ENCODE peak calls at places on chromosome 4, in six cellular contexts. S, B, R, O, L and E are unnamed samples.

GRCh38 chr4:121693450-121693849 is 3.3 kb downstream of the ANXA5 start:
- DNase-seq in S (no peak), B (no peak), R (peak; percentile 42), O (no peak), L (no peak), E (no peak)

GRCh38 chr4:124810814-124811213 is 98.3 kb upstream of the ANKRD50 start:
- DNase-seq in S (no peak), B (no peak), R (no peak), O (no peak), L (no peak), E (no peak)

GRCh38 chr4:40822781-40823180 is 73.0 kb downstream of the NSUN7 start:
- DNase-seq in S (no peak), B (no peak), R (no peak), O (no peak), L (no peak), E (no peak)

GRCh38 chr4:82528074-82528473 is 33.7 kb downstream of the TMEM150C start:
- DNase-seq in S (no peak), B (no peak), R (no peak), O (no peak), L (no peak), E (peak; percentile 49)

GRCh38 chr4:122639181-122639580 is 18.3 kb upstream of the IL21 start:
- DNase-seq in S (no peak), B (peak; percentile 62), R (no peak), O (peak; percentile 56), L (no peak), E (no peak)

GRCh38 chr4:46894841-46895240 is 14.2 kb downstream of the COX7B2 start:
- DNase-seq in S (no peak), B (no peak), R (no peak), O (no peak), L (no peak), E (no peak)

GRCh38 chr4:38470708-38471262 is 193.2 kb upstream of the KLF3 start:
- DNase-seq in S (no peak), B (peak; percentile 22), R (peak; percentile 27), O (no peak), L (no peak), E (no peak)

GRCh38 chr4:112819729-112820128 is 182.8 kb downstream of the LARP7 start:
- DNase-seq in S (no peak), B (no peak), R (no peak), O (no peak), L (no peak), E (no peak)

GRCh38 chr4:83639849-83640493 is 104.1 kb downstream of the GPAT3 start:
- DNase-seq in S (no peak), B (peak; percentile 84), R (peak; percentile 44), O (peak; percentile 64), L (no peak), E (no peak)

GRCh38 chr4:188297873-188298272 is 158.6 kb downstream of the TRIML1 start:
- DNase-seq in S (no peak), B (no peak), R (no peak), O (peak; percentile 43), L (no peak), E (no peak)

GRCh38 chr4:121950212-121950679 is 1.6 kb downstream of the TRPC3 start:
- DNase-seq in S (peak; percentile 92), B (no peak), R (peak; percentile 36), O (peak; percentile 16), L (no peak), E (peak; percentile 98)

GRCh38 chr4:48041535-48042137 is 25.1 kb downstream of the NIPAL1 start:
- DNase-seq in S (no peak), B (no peak), R (no peak), O (no peak), L (no peak), E (no peak)

GRCh38 chr4:24080871-24081270 is 191.0 kb upstream of the PPARGC1A start:
- DNase-seq in S (no peak), B (no peak), R (no peak), O (no peak), L (no peak), E (no peak)
- H3K4me3 ChIP-seq in S (no peak overlapping the region), B (no peak overlapping the region), R (no peak overlapping the region), O (no peak overlapping the region), L (no peak overlapping the region), E (no peak overlapping the region)

GRCh38 chr4:94913316-94913715 is 155.6 kb downstream of the BMPR1B start:
- DNase-seq in S (no peak), B (no peak), R (no peak), O (no peak), L (no peak), E (no peak)
- H3K4me1 ChIP-seq in S (no peaks in the 10 kb centered on the region), B (no peaks in the 10 kb centered on the region), R (no peaks in the 10 kb centered on the region), O (peaks cover 9% of the 10 kb centered on the region), L (no peaks in the 10 kb centered on the region), E (no peaks in the 10 kb centered on the region)

GRCh38 chr4:76376534-76376933 is 44.4 kb downstream of the CCDC158 start:
- DNase-seq in S (no peak), B (no peak), R (no peak), O (no peak), L (no peak), E (no peak)

GRCh38 chr4:76377922-76378321 is 43.0 kb downstream of the CCDC158 start:
- DNase-seq in S (no peak), B (peak; percentile 36), R (peak; percentile 58), O (no peak), L (no peak), E (no peak)

GRCh38 chr4:76374744-76375143 is 46.2 kb downstream of the CCDC158 start:
- DNase-seq in S (no peak), B (peak; percentile 39), R (peak; percentile 1), O (no peak), L (no peak), E (no peak)

GRCh38 chr4:76375703-76376102 is 45.2 kb downstream of the CCDC158 start:
- DNase-seq in S (no peak), B (no peak), R (no peak), O (no peak), L (no peak), E (no peak)

DNA sequence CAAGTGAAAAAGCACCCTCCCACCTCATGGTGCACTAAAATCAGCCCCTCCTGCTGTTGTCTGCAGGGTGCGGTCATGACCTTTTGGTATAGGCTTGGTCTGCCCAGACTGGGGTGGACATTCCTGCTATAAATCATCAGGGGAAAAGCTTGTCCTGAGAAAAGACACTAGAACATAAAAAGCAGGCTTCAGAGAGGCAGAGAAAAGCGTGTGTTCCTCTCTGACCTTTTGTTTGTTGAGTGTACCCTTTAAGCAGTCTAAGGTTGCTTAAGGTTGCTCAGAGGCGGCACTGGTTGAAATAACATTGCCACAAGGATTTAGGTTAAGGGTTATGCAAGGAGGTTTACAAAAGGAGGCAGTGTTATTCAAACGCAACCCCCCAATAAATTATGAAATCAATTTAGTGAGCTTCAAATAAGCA is 43.5 kb downstream of the CCDC158 start:
- DNase-seq in S (no peak), B (no peak), R (no peak), O (no peak), L (no peak), E (no peak)
- H3K27ac ChIP-seq in S (no peak overlapping the region), B (no peak overlapping the region), R (no peak overlapping the region), O (no peak overlapping the region), L (no peak overlapping the region), E (no peak overlapping the region)

GRCh38 chr4:154314248-154314647 is 177.4 kb downstream of the DCHS2 start:
- DNase-seq in S (no peak), B (peak; percentile 53), R (peak; percentile 8), O (no peak), L (no peak), E (no peak)
- H3K4me3 ChIP-seq in S (no peak overlapping the region), B (no peak overlapping the region), R (no peak overlapping the region), O (no peak overlapping the region), L (no peak overlapping the region), E (no peak overlapping the region)

GRCh38 chr4:164765096-164765495 is 11.2 kb downstream of the SMIM31 start:
- DNase-seq in S (no peak), B (no peak), R (no peak), O (no peak), L (no peak), E (no peak)
- H3K4me1 ChIP-seq in S (no peaks in the 10 kb centered on the region), B (no peaks in the 10 kb centered on the region), R (no peaks in the 10 kb centered on the region), O (no peaks in the 10 kb centered on the region), L (peaks cover under 1% of the 10 kb centered on the region), E (no peaks in the 10 kb centered on the region)

GRCh38 chr4:130574215-130574614 is 1478.3 kb downstream of the C4orf33 start:
- DNase-seq in S (no peak), B (no peak), R (no peak), O (no peak), L (no peak), E (no peak)

GRCh38 chr4:130568746-130569145 is 1472.8 kb downstream of the C4orf33 start:
- DNase-seq in S (no peak), B (no peak), R (no peak), O (no peak), L (no peak), E (no peak)

GRCh38 chr4:130576218-130576617 is 1480.3 kb downstream of the C4orf33 start:
- DNase-seq in S (no peak), B (no peak), R (no peak), O (no peak), L (no peak), E (no peak)

DNA sequence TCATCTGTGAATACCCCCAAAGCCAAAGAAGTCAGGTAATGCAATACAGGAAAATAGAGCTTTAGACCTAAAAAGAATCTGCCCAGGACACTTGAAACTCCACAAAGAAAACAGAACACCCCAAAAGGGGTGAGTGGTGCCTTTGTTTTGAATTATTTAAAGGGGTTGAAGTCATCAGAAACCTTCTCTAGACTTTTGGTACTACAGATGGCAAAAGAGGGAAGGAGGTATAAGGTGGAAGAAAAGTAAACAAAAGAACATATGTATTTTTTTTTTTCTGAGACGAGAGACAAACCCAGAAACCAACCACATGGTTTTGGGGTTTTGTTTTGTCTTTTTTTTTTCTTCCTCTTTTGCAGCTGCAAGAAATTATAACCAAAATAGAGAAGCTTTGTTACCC is 1477.8 kb downstream of the C4orf33 start:
- DNase-seq in S (no peak), B (no peak), R (no peak), O (no peak), L (no peak), E (no peak)
- H3K27ac ChIP-seq in S (no peak overlapping the region), B (no peak overlapping the region), R (no peak overlapping the region), O (no peak overlapping the region), L (no peak overlapping the region), E (no peak overlapping the region)